ENCODE peak calls at places on chromosomes 5 and 9, in four cellular contexts. I, Y, Q and W are unnamed samples.

GRCh38 chr9:93648181-93648580 is 71.8 kb downstream of the PHF2 start:
- DNase-seq in I (no peak), Y (no peak), Q (no peak), W (no peak)

GRCh38 chr5:116970318-116970717 is 395.7 kb upstream of the SEMA6A start:
- DNase-seq in I (no peak), Y (no peak), Q (no peak), W (no peak)

GRCh38 chr5:137051165-137051564 is 448.0 kb downstream of the SPOCK1 start:
- DNase-seq in I (no peak), Y (no peak), Q (no peak), W (no peak)

GRCh38 chr5:107121793-107122519 is 548.8 kb downstream of the EFNA5 start:
- DNase-seq in I (no peak), Y (no peak), Q (no peak), W (no peak)

GRCh38 chr5:126805108-126805507 is 28.2 kb downstream of the LMNB1 start:
- DNase-seq in I (no peak), Y (no peak), Q (no peak), W (no peak)

GRCh38 chr5:142800776-142801494 is 30.8 kb downstream of the ARHGAP26 start:
- DNase-seq in I (no peak), Y (no peak), Q (no peak), W (peak)

GRCh38 chr5:177372534-177372896 is 11.7 kb upstream of the SLC34A1 start:
- DNase-seq in I (no peak), Y (no peak), Q (no peak), W (no peak)

GRCh38 chr5:1295650-1296037 is 776 bp upstream of the TERT start:
- DNase-seq in I (no peak), Y (no peak), Q (no peak), W (peak)

GRCh38 chr9:15306068-15306756 is 804 bp downstream of the TTC39B start:
- DNase-seq in I (peak), Y (no peak), Q (no peak), W (peak)

GRCh38 chr5:36156619-36157018 is 4.7 kb downstream of the SKP2 start:
- DNase-seq in I (no peak), Y (peak), Q (peak), W (no peak)

GRCh38 chr5:180801596-180802324 is 846 bp downstream of the MGAT1 start:
- DNase-seq in I (no peak), Y (no peak), Q (no peak), W (no peak)
- H3K4me3 ChIP-seq in I (peak), Y (peak), Q (peak), W (peak)

DNA sequence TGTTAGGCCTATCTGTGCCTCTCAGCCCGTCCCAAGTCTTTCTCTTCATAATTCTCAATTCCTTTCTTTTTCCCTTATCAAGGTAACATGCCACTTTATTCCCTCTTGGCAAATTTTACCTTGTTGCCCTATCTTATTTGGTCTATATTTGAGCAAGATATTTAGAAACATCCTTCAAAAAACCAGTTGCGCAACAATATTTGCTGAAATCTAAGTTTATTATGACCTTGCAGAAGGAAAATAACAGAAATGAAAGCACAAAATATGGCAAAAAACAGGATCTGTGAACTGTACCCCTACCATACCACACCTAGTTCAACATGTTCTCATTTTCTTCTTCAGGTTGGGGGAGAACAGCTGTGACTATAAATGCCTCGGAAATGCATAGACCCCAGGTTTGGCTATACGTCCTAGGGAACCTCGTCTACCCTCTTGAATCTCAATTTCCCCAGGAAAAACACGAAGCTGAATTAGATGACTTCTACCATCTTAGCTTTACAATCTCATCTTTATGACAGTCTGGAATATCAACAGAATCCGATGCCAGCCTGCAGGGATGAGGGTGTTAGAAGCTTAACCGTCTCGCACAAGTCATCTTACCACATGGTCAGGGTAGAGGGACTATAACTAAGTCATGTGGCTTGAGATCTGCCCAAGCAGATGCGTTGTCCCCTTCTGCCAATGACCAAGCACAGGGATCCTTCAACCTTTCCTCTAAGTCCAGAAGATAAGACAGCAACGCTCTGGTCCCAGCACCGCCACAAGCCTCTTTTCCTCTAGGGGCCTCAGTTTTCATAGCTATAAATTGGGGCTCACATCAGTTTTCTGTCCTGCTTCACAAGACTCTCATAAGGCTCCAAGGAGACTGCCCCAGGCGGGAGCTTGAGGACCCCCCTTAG is 1.3 kb downstream of the LCP2 start:
- DNase-seq in I (no peak), Y (no peak), Q (no peak), W (no peak)
- H3K4me3 ChIP-seq in I (peak), Y (no peak), Q (no peak), W (peak)

GRCh38 chr5:59586811-59587340 is 306.6 kb downstream of the PDE4D start:
- DNase-seq in I (no peak), Y (no peak), Q (no peak), W (no peak)
- H3K4me3 ChIP-seq in I (no peak), Y (no peak), Q (peak), W (no peak)

GRCh38 chr9:127389391-127390242 is 7.4 kb upstream of the SLC2A8 start:
- DNase-seq in I (no peak), Y (no peak), Q (no peak), W (no peak)

GRCh38 chr9:127388037-127388855 is 8.7 kb upstream of the SLC2A8 start:
- DNase-seq in I (peak), Y (peak), Q (peak), W (peak)

GRCh38 chr9:127390243-127390535 is 6.8 kb upstream of the SLC2A8 start:
- DNase-seq in I (no peak), Y (no peak), Q (no peak), W (no peak)

GRCh38 chr9:127390563-127390962 is 6.4 kb upstream of the SLC2A8 start:
- DNase-seq in I (no peak), Y (no peak), Q (no peak), W (no peak)

DNA sequence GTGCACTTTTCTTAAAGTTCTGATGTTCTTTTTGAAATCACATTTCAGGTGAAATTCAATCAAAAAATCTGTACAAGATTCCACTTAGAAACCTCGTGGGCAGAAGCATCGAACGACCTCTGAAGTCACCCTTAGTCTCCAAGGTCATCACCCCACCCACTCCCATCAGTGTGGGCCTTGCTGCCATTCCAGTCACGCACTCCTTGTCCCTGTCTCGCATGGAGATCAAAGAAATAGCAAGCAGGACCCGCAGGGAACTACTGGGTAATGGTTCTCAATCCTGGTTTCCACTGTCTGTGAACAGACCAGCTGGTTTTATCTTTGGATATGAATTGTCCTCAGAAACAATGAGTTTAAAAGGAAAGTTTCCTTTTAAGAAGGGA is 8.1 kb upstream of the SLC2A8 start:
- DNase-seq in I (no peak), Y (no peak), Q (no peak), W (no peak)
- H3K4me3 ChIP-seq in I (peak), Y (no peak), Q (no peak), W (no peak)

DNA sequence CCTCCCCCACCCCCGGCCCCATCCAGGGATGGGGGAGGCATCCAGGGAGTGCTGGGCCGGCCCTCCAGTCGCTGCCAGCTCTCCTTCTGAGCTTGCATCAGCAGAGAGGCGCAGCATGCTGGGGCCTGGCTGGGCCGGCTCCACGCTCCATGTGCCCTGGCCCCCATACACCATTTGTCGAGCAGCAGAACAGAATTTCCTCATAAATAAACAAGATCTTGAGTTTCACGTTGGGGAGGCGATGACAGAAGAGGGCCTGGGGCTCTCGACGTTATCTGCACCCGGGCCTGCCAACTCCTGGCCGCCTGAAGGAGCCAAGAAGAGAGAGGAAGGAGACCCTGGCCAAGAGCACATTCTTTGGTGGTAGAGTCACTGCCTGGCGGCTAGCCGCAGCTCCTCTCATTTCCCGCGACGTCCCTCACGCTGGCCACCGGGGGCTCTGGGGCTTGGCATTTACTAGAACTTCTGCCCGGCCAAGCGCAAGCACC is 177.0 kb downstream of the FGF18 start:
- DNase-seq in I (no peak), Y (no peak), Q (no peak), W (no peak)
- H3K4me3 ChIP-seq in I (no peak), Y (no peak), Q (no peak), W (no peak)

DNA sequence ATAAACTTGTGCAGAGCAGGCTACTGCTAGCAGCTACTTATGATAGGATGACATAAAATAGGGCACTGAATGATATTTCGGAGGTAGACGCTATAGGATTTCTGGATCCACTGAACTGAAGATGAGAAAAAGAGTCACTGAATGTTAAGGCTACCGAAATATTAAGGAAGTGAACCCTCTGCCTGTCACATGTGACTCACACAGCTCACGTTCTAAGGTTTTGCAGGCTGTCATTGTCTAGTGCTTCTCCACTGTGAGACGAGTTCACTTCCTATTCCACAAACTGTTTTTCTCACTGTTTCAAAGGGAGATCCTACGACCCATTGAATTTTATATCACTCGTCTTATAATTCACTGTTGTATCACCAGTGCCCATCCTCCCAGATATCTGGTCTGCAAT is 100.8 kb downstream of the CTNND2 start:
- DNase-seq in I (no peak), Y (no peak), Q (no peak), W (no peak)
- H3K4me3 ChIP-seq in I (no peak), Y (no peak), Q (no peak), W (no peak)

GRCh38 chr5:174420651-174421407 is 303.6 kb upstream of the MSX2 start:
- DNase-seq in I (no peak), Y (no peak), Q (no peak), W (no peak)

GRCh38 chr5:174418809-174419522 is 305.4 kb upstream of the MSX2 start:
- DNase-seq in I (no peak), Y (no peak), Q (no peak), W (no peak)

GRCh38 chr5:174421408-174421805 is 303.0 kb upstream of the MSX2 start:
- DNase-seq in I (no peak), Y (no peak), Q (no peak), W (no peak)

GRCh38 chr5:174423538-174423937 is 300.8 kb upstream of the MSX2 start:
- DNase-seq in I (no peak), Y (no peak), Q (no peak), W (no peak)

GRCh38 chr5:174419523-174420132 is 304.8 kb upstream of the MSX2 start:
- DNase-seq in I (peak), Y (peak), Q (peak), W (peak)
- H3K4me3 ChIP-seq in I (peak), Y (no peak), Q (peak), W (no peak)

GRCh38 chr5:167358868-167359492 is 932.5 kb upstream of the WWC1 start:
- DNase-seq in I (no peak), Y (no peak), Q (no peak), W (no peak)
- H3K4me3 ChIP-seq in I (no peak), Y (no peak), Q (no peak), W (no peak)